ENCODE peak calls at places on chromosomes 4 and X, in six cellular contexts. V is COR-L47; D is activated gamma-delta T cell treated with anti-CD3 and anti-CD28 coated beads, Interleukin-2, amount 50 U/mL, for 16 hours; J is anterior cingulate cortex; Z is stimulated activated CD8-positive, alpha-beta memory T cell treated with anti-CD3 and anti-CD28 coated beads, Interleukin-7, amount 100 ng/mL, for 24 hours; Y is activated naive CD4-positive, alpha-beta T cell treated with Interleukin-2 at 50 U/mL for 16 hours. O is an unnamed sample.

GRCh38 chr4:128862608-128863313 is 53.3 kb downstream of the JADE1 start:
- DNase-seq in J (no peak), V (no peak), Y (peak), Z (no peak), D (peak), O (peak)

GRCh38 chr4:140099993-140100392 is 54.0 kb downstream of the MAML3 start:
- DNase-seq in V (no peak), Y (no peak), D (no peak), J (peak), Z (no peak), O (no peak)

GRCh38 chr4:151690164-151690856 is 70.5 kb downstream of the GATB start:
- DNase-seq in Z (no peak), D (no peak), V (no peak), Y (no peak), J (no peak), O (no peak)

GRCh38 chr4:81019016-81019415 is 11.5 kb upstream of the BMP3 start:
- DNase-seq in Y (no peak), D (no peak), Z (no peak), J (no peak), V (no peak), O (no peak)

GRCh38 chrX:128884430-128884829 is 638.9 kb downstream of the SMARCA1 start:
- DNase-seq in Z (no peak), J (no peak), V (no peak), D (no peak), Y (no peak), O (no peak)

GRCh38 chr4:9875516-9875915 is 94.1 kb downstream of the DRD5 start:
- DNase-seq in Z (no peak), D (no peak), Y (no peak), J (no peak), V (no peak), O (no peak)

GRCh38 chr4:114226968-114227760 is 247.7 kb upstream of the ARSJ start:
- DNase-seq in J (no peak), V (no peak), D (no peak), Y (no peak), Z (no peak), O (no peak)

GRCh38 chrX:13376857-13377441 is 57.1 kb upstream of the ATXN3L start:
- DNase-seq in Z (no peak), D (no peak), V (peak), J (no peak), Y (no peak), O (no peak)

GRCh38 chr4:5839751-5840674 is 52.9 kb downstream of the CRMP1 start:
- DNase-seq in V (no peak), Z (no peak), D (no peak), Y (no peak), J (no peak), O (no peak)

GRCh38 chr4:82721819-82722423 is 76.7 kb downstream of the SCD5 start:
- DNase-seq in Z (no peak), V (peak), J (peak), D (no peak), Y (peak), O (peak)

GRCh38 chrX:136166221-136166855 is 19.0 kb downstream of the FHL1 start:
- DNase-seq in Z (no peak), D (no peak), V (no peak), J (no peak), Y (no peak), O (no peak)

GRCh38 chr4:20463176-20463430 is 211.4 kb downstream of the SLIT2 start:
- DNase-seq in J (no peak), V (no peak), Y (no peak), Z (no peak), D (no peak), O (no peak)

GRCh38 chrX:49995021-49995731 is 72.8 kb downstream of the CLCN5 start:
- DNase-seq in J (no peak), Y (no peak), D (no peak), Z (no peak), V (no peak), O (no peak)

GRCh38 chr4:140686799-140687198 is 69.4 kb downstream of the TBC1D9 start:
- DNase-seq in D (no peak), V (no peak), Y (no peak), Z (no peak), J (no peak), O (no peak)

GRCh38 chr4:7332216-7333023 is 102.3 kb downstream of the PSAPL1 start:
- DNase-seq in J (no peak), D (no peak), V (no peak), Z (no peak), Y (no peak), O (no peak)

GRCh38 chr4:153467154-153467896 is 1.2 kb downstream of the TMEM131L start:
- DNase-seq in Z (no peak), J (no peak), Y (peak), V (peak), D (no peak), O (peak)